ENCODE peak calls at places on chromosomes 3 and 15, in nine cellular contexts. M is GM12864, J is IMR-90, S is mucosa of descending colon, T is OCI-LY7, N is foreskin keratinocyte, R is DND-41, C is brain microvascular endothelial cell, G is neural progenitor cell. D is an unnamed sample.

GRCh38 chr15:88874275-88874674 is 21.1 kb downstream of the HAPLN3 start:
- DNase-seq in N (no peak), S (no peak), C (no peak), G (no peak), J (no peak), T (no peak), M (no peak), R (no peak), D (no peak)

GRCh38 chr3:40043444-40043755 is 234.0 kb downstream of the MYRIP start:
- DNase-seq in C (peak; percentile 29), N (peak; percentile 69), S (no peak), T (no peak), J (no peak), G (no peak), R (no peak), M (no peak), D (peak; percentile 87)

GRCh38 chr3:110165753-110166152 is 828.4 kb upstream of the DPPA4 start:
- DNase-seq in S (no peak), N (no peak), G (peak; percentile 68), C (no peak), T (no peak), M (no peak), R (no peak), J (no peak), D (no peak)

GRCh38 chr3:150359381-150359780 is 48.7 kb upstream of the TSC22D2 start:
- DNase-seq in T (no peak), N (no peak), M (no peak), J (no peak), C (peak; percentile 39), R (no peak), S (no peak), G (no peak), D (no peak)

GRCh38 chr3:113231827-113232253 is 20.5 kb downstream of the BOC start:
- DNase-seq in R (no peak), N (peak; percentile 90), S (no peak), T (no peak), M (no peak), C (peak; percentile 92), J (peak; percentile 89), G (no peak), D (peak; percentile 83)

GRCh38 chr3:94234177-94234788 is 171.4 kb downstream of the NSUN3 start:
- DNase-seq in J (peak; percentile 44), M (peak; percentile 10), R (peak; percentile 7), G (peak; percentile 49), N (no peak), S (no peak), T (peak; percentile 27), C (peak; percentile 62), D (peak; percentile 35)

GRCh38 chr3:9976736-9977709 is 9.6 kb downstream of the EMC3 start:
- DNase-seq in S (no peak), R (no peak), C (peak; percentile 93), M (no peak), N (peak; percentile 86), T (no peak), G (no peak), J (peak; percentile 98), D (peak; percentile 89)

GRCh38 chr3:81816473-81817260 is 55.2 kb upstream of the GBE1 start:
- DNase-seq in N (no peak), S (no peak), R (peak; percentile 84), M (peak; percentile 74), G (peak; percentile 86), T (no peak), J (peak; percentile 0), C (no peak), D (peak; percentile 45)

GRCh38 chr15:23566070-23567050 is 886 bp downstream of the MKRN3 start:
- DNase-seq in C (no peak), M (no peak), T (no peak), S (no peak), G (no peak), J (no peak), R (peak; percentile 96), N (no peak), D (peak; percentile 15)

GRCh38 chr3:53485675-53486365 is 8.6 kb upstream of the CACNA1D start:
- DNase-seq in J (no peak), M (no peak), G (no peak), R (no peak), N (no peak), C (no peak), T (no peak), S (no peak), D (no peak)

GRCh38 chr15:25241241-25241801 is 197.5 kb downstream of the UBE3A start:
- DNase-seq in R (no peak), M (no peak), T (no peak), G (no peak), S (peak; percentile 4), C (no peak), N (no peak), J (no peak), D (no peak)

GRCh38 chr3:114596147-114596546 is 302.3 kb downstream of the TIGIT start:
- DNase-seq in J (no peak), T (no peak), G (no peak), R (no peak), M (no peak), N (no peak), C (no peak), S (no peak), D (no peak)

GRCh38 chr3:114600571-114600970 is 306.7 kb downstream of the TIGIT start:
- DNase-seq in T (no peak), C (no peak), S (no peak), N (no peak), G (no peak), R (no peak), J (no peak), M (no peak), D (no peak)

GRCh38 chr3:114595521-114596028 is 301.7 kb downstream of the TIGIT start:
- DNase-seq in S (no peak), C (no peak), R (no peak), M (no peak), N (no peak), J (peak; percentile 24), G (no peak), T (no peak), D (no peak)

GRCh38 chr3:114597012-114597411 is 303.2 kb downstream of the TIGIT start:
- DNase-seq in S (no peak), R (no peak), J (no peak), N (no peak), C (no peak), T (no peak), M (no peak), G (no peak), D (no peak)
- TF ChIP-seq CTCF in S (no peak), R (no peak), J (peak; percentile 20), N (peak; percentile 30), C (peak; percentile 28), T (peak; percentile 43), M (no peak), G (peak; percentile 37), D (no peak)

GRCh38 chr15:81784751-81785150 is 261.1 kb downstream of the MEX3B start:
- DNase-seq in N (no peak), G (no peak), M (no peak), T (no peak), J (no peak), S (no peak), R (no peak), C (no peak), D (no peak)

GRCh38 chr15:81785181-81785580 is 260.6 kb downstream of the MEX3B start:
- DNase-seq in N (no peak), C (no peak), R (no peak), T (no peak), S (no peak), J (no peak), G (peak; percentile 20), M (no peak), D (no peak)

GRCh38 chr15:81785679-81786078 is 260.1 kb downstream of the MEX3B start:
- DNase-seq in T (no peak), C (no peak), G (no peak), R (no peak), S (no peak), N (no peak), M (no peak), J (no peak), D (no peak)

GRCh38 chr15:81789403-81789802 is 256.4 kb downstream of the MEX3B start:
- DNase-seq in S (no peak), M (no peak), N (no peak), R (no peak), G (no peak), C (no peak), J (no peak), T (no peak), D (no peak)

GRCh38 chr15:81786776-81787175 is 259.0 kb downstream of the MEX3B start:
- DNase-seq in G (no peak), N (no peak), S (no peak), M (no peak), R (no peak), J (no peak), T (no peak), C (no peak), D (no peak)
- TF ChIP-seq CTCF in G (no peak), N (no peak), S (no peak), M (no peak), R (no peak), J (no peak), T (no peak), C (no peak), D (no peak)

GRCh38 chr15:48721061-48721810 is 75.7 kb upstream of the FBN1 start:
- DNase-seq in C (no peak), M (no peak), N (no peak), R (no peak), S (no peak), T (no peak), J (peak; percentile 33), G (no peak), D (no peak)

GRCh38 chr15:48720646-48721045 is 75.1 kb upstream of the FBN1 start:
- DNase-seq in G (no peak), T (no peak), C (no peak), S (no peak), R (no peak), J (no peak), M (no peak), N (no peak), D (no peak)

GRCh38 chr15:48719668-48720067 is 74.2 kb upstream of the FBN1 start:
- DNase-seq in R (no peak), T (no peak), N (no peak), J (no peak), C (no peak), M (no peak), G (no peak), S (no peak), D (no peak)

GRCh38 chr15:48718646-48719045 is 73.1 kb upstream of the FBN1 start:
- DNase-seq in N (no peak), M (no peak), T (no peak), R (no peak), C (no peak), J (peak; percentile 59), S (no peak), G (no peak), D (no peak)

DNA sequence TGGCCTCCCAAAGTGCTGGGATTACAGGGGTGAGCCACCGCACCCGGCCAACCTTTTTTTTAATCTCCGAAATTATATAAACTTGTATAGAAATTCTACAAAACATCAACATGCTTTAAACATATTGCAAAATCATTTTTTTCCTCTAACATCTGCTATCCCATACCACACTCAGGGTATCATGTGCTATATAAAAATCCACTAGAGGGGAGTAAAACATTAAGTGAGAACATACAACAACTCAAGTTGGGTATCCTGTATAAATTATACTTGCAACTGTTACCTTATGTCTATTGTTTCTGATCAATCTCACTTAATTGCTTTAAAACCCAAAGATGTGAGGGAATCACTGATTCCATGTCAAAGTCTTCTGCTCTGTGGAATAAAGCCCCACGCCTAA is 71.9 kb upstream of the FBN1 start:
- DNase-seq in J (peak; percentile 59), G (no peak), M (no peak), T (no peak), R (no peak), S (no peak), N (no peak), C (no peak), D (no peak)
- TF ChIP-seq CTCF in J (peak; percentile 62), G (no peak), M (no peak), T (peak; percentile 13), R (no peak), S (no peak), N (peak; percentile 44), C (no peak), D (no peak)

GRCh38 chr15:43483306-43484128 is 9.4 kb downstream of the TP53BP1 start:
- DNase-seq in T (peak; percentile 45), M (no peak), G (no peak), S (no peak), C (no peak), J (no peak), R (no peak), N (no peak), D (no peak)
- TF ChIP-seq CTCF in T (peak; percentile 87), M (peak; percentile 18), G (peak; percentile 23), S (no peak), C (peak; percentile 39), J (peak; percentile 33), R (peak; percentile 62), N (peak; percentile 57), D (peak; percentile 26)

D was measured in astrocyte of the cerebellum.